ENCODE peak calls at places on chromosomes 4 and X, in nine cellular contexts. K is activated T-cell treated with anti-CD3 and anti-CD28 coated beads, Interleukin-2, amount 50 U/mL, for 72 hours; H is thoracic aorta; G is HTR-8/SVneo; U is stimulated activated CD4-positive, alpha-beta T cell treated with anti-CD3 and anti-CD28 coated beads, Interleukin-12 subunit alpha, Interleukin-12 subunit beta, amount 100 ng/mL, for 4 hours; Q is DMS 273 treated with DMSO at 0.1 percent for 48 hours; R is NCI-H524; T is ascending aorta; E is NCI-H2029. W is an unnamed sample.

GRCh38 chr4:138291431-138291830 is 49.3 kb upstream of the SLC7A11 start:
- DNase-seq in H (no peak), K (no peak), T (no peak), R (no peak), G (no peak), U (no peak), Q (no peak), E (no peak), W (no peak)

GRCh38 chrX:48957477-48957826 is at the start of gene OTUD5:
- DNase-seq in K (no peak), E (peak), R (peak), T (no peak), U (peak), H (no peak), G (peak), Q (no peak), W (peak)

GRCh38 chr4:57147335-57148060 is 37.3 kb upstream of the IGFBP7 start:
- DNase-seq in U (no peak), R (no peak), E (no peak), T (no peak), Q (no peak), G (no peak), K (no peak), H (no peak), W (no peak)

GRCh38 chrX:39808471-39808917 is 289.3 kb downstream of the BCOR start:
- DNase-seq in T (peak), Q (no peak), R (no peak), G (peak), K (no peak), U (no peak), H (no peak), E (no peak), W (no peak)

GRCh38 chrX:112913807-112914206 is 73.2 kb upstream of the AMOT start:
- DNase-seq in T (no peak), E (no peak), U (no peak), K (no peak), G (no peak), H (no peak), Q (no peak), R (no peak), W (no peak)

GRCh38 chrX:141733371-141733770 is 34.8 kb upstream of the SPANXD start:
- DNase-seq in Q (no peak), G (no peak), U (no peak), H (no peak), K (no peak), R (no peak), T (no peak), E (no peak), W (no peak)

GRCh38 chr4:176920694-176921093 is 128.0 kb upstream of the VEGFC start:
- DNase-seq in E (no peak), H (no peak), U (no peak), R (no peak), G (no peak), Q (no peak), K (no peak), T (no peak), W (no peak)

GRCh38 chr4:88857588-88857987 is 160.0 kb upstream of the NAP1L5 start:
- DNase-seq in E (no peak), K (no peak), T (no peak), R (no peak), U (no peak), H (no peak), Q (no peak), G (no peak), W (no peak)

GRCh38 chrX:110881971-110882370 is 86.4 kb upstream of the CHRDL1 start:
- DNase-seq in U (no peak), E (no peak), T (no peak), H (no peak), R (no peak), K (no peak), G (no peak), Q (no peak), W (no peak)

GRCh38 chr4:55398966-55399365 is 3.2 kb downstream of the TMEM165 start:
- DNase-seq in R (no peak), U (no peak), K (no peak), T (no peak), H (no peak), Q (no peak), E (no peak), G (no peak), W (no peak)

GRCh38 chrX:20228245-20228644 is 38.5 kb downstream of the RPS6KA3 start:
- DNase-seq in Q (no peak), H (no peak), U (no peak), G (no peak), E (no peak), R (no peak), K (no peak), T (no peak), W (no peak)

GRCh38 chr4:95091272-95091671 is 333.5 kb downstream of the BMPR1B start:
- DNase-seq in T (no peak), U (no peak), G (no peak), E (no peak), H (no peak), K (no peak), R (no peak), Q (peak), W (no peak)

GRCh38 chrX:37998586-37999267 is 7.6 kb upstream of the SYTL5 start:
- DNase-seq in T (no peak), Q (no peak), H (no peak), G (no peak), R (peak), K (no peak), U (no peak), E (peak), W (no peak)

GRCh38 chr4:75545526-75545925 is 10.3 kb upstream of the ODAPH start:
- DNase-seq in R (no peak), G (no peak), E (no peak), T (no peak), K (no peak), H (no peak), Q (no peak), U (no peak), W (no peak)

GRCh38 chr4:104494822-104495559 is at the start of gene CXXC4:
- DNase-seq in E (peak), K (peak), U (no peak), H (no peak), Q (no peak), R (peak), T (peak), G (peak), W (no peak)

GRCh38 chrX:2774057-2774456 is 22.2 kb downstream of the XG start:
- DNase-seq in K (no peak), Q (no peak), T (no peak), G (no peak), E (no peak), U (no peak), H (no peak), R (no peak), W (no peak)

GRCh38 chr4:1403591-1404572 is 2.4 kb downstream of the NKX1-1 start:
- DNase-seq in G (no peak), T (peak), H (no peak), K (no peak), E (no peak), Q (no peak), U (no peak), R (no peak), W (no peak)

W was measured in stimulated activated naive B cell treated with anti-CD40 and anti-IgM and Interleukin-4, amounts not matched to agents 10 μg/mL and 1 μg/mL and 100 μg/mL, for 72 hours.